ENCODE peak calls at places on chromosomes 2 and 18, in six cellular contexts. O is GM20000, Q is lower lobe of right lung, T is lower leg skin, G is HepG2, W is ascending aorta. Z is an unnamed sample.

GRCh38 chr2:178825183-178825582 is 18.0 kb upstream of the TTN start:
- DNase-seq in O (no peak), Q (no peak), G (no peak), W (no peak), T (no peak), Z (no peak)

GRCh38 chr18:48328473-48329205 is 80.5 kb downstream of the ZBTB7C start:
- DNase-seq in Q (no peak), G (no peak), W (no peak), T (no peak), O (no peak), Z (no peak)

GRCh38 chr18:68035709-68036522 is 519.4 kb upstream of the DSEL start:
- DNase-seq in W (no peak), G (no peak), O (no peak), T (no peak), Q (no peak), Z (no peak)

GRCh38 chr2:63192889-63193778 is 142.5 kb downstream of the OTX1 start:
- DNase-seq in T (no peak), O (no peak), G (peak), Q (no peak), W (no peak), Z (no peak)

GRCh38 chr2:3283206-3283605 is 94.4 kb downstream of the EIPR1 start:
- DNase-seq in Q (no peak), W (no peak), O (no peak), T (no peak), G (no peak), Z (no peak)

GRCh38 chr2:113005030-113005509 is at the start of gene IL36A:
- DNase-seq in T (no peak), G (no peak), W (no peak), O (no peak), Q (no peak), Z (no peak)

GRCh38 chr18:67677489-67677888 is 161.0 kb upstream of the DSEL start:
- DNase-seq in O (no peak), T (no peak), G (no peak), W (no peak), Q (no peak), Z (no peak)

GRCh38 chr2:197356136-197356535 is 45.6 kb upstream of the ANKRD44 start:
- DNase-seq in W (no peak), O (no peak), G (no peak), T (no peak), Q (no peak), Z (no peak)

GRCh38 chr2:110883401-110883800 is 151.0 kb downstream of the ACOXL start:
- DNase-seq in O (no peak), G (no peak), Q (no peak), T (no peak), W (no peak), Z (no peak)

GRCh38 chr2:223008162-223008561 is 43.8 kb upstream of the KCNE4 start:
- DNase-seq in G (no peak), O (no peak), T (no peak), W (no peak), Q (no peak), Z (no peak)

GRCh38 chr2:177467646-177468045 is 75.1 kb downstream of the AGPS start:
- DNase-seq in Q (no peak), T (no peak), G (no peak), W (no peak), O (no peak), Z (no peak)

GRCh38 chr2:238235331-238235732 is 4.5 kb downstream of the HES6 start:
- DNase-seq in G (no peak), W (no peak), O (no peak), Q (no peak), T (no peak), Z (peak)

GRCh38 chr2:227890495-227891079 is 19.2 kb downstream of the DAW1 start:
- DNase-seq in Q (no peak), O (no peak), T (no peak), W (no peak), G (peak), Z (peak)

GRCh38 chr2:33583194-33583938 is 15.7 kb downstream of the FAM98A start:
- DNase-seq in Q (no peak), W (no peak), O (peak), G (peak), T (no peak), Z (peak)

GRCh38 chr2:176325732-176326131 is 56.5 kb downstream of the MTX2 start:
- DNase-seq in T (no peak), O (no peak), G (no peak), W (no peak), Q (no peak), Z (no peak)

GRCh38 chr2:72003796-72004195 is 143.9 kb downstream of the CYP26B1 start:
- DNase-seq in Q (no peak), T (peak), W (no peak), O (no peak), G (no peak), Z (peak)

GRCh38 chr2:204825054-204825453 is 279.8 kb downstream of the PARD3B start:
- DNase-seq in Q (no peak), G (no peak), W (no peak), O (no peak), T (no peak), Z (no peak)

GRCh38 chr2:28448738-28449100 is 47.1 kb upstream of the PLB1 start:
- DNase-seq in G (no peak), T (no peak), W (no peak), O (no peak), Q (no peak), Z (no peak)

GRCh38 chr2:28449489-28450395 is 46.1 kb upstream of the PLB1 start:
- DNase-seq in O (no peak), W (no peak), G (no peak), T (no peak), Q (no peak), Z (no peak)

GRCh38 chr2:28449126-28449488 is 46.8 kb upstream of the PLB1 start:
- DNase-seq in G (no peak), W (no peak), O (no peak), T (no peak), Q (no peak), Z (no peak)

GRCh38 chr2:28445448-28446258 is 50.2 kb upstream of the PLB1 start:
- DNase-seq in Q (no peak), O (no peak), W (no peak), G (no peak), T (no peak), Z (no peak)

GRCh38 chr2:28447943-28448737 is 47.7 kb upstream of the PLB1 start:
- DNase-seq in O (no peak), Q (no peak), W (no peak), G (no peak), T (no peak), Z (no peak)
- TF ChIP-seq CTCF in O (no peak), Q (no peak), W (no peak), G (no peak), T (no peak), Z (no peak)

GRCh38 chr2:60336442-60337141 is 216.9 kb downstream of the BCL11A start:
- DNase-seq in Q (no peak), W (no peak), G (no peak), O (peak), T (no peak), Z (no peak)
- TF ChIP-seq CTCF in Q (no peak), W (no peak), G (no peak), O (no peak), T (no peak), Z (no peak)

GRCh38 chr18:13376841-13377351 is 158.3 kb downstream of the LDLRAD4 start:
- DNase-seq in Q (no peak), T (no peak), W (no peak), O (peak), G (no peak), Z (no peak)

GRCh38 chr18:13374096-13374467 is 155.5 kb downstream of the LDLRAD4 start:
- DNase-seq in O (no peak), T (no peak), W (no peak), Q (no peak), G (no peak), Z (no peak)

GRCh38 chr18:13374468-13375301 is 156.1 kb downstream of the LDLRAD4 start:
- DNase-seq in W (no peak), Q (no peak), G (no peak), T (no peak), O (peak), Z (no peak)

GRCh38 chr18:13376298-13376840 is 157.8 kb downstream of the LDLRAD4 start:
- DNase-seq in O (no peak), W (no peak), G (no peak), T (no peak), Q (no peak), Z (no peak)

DNA sequence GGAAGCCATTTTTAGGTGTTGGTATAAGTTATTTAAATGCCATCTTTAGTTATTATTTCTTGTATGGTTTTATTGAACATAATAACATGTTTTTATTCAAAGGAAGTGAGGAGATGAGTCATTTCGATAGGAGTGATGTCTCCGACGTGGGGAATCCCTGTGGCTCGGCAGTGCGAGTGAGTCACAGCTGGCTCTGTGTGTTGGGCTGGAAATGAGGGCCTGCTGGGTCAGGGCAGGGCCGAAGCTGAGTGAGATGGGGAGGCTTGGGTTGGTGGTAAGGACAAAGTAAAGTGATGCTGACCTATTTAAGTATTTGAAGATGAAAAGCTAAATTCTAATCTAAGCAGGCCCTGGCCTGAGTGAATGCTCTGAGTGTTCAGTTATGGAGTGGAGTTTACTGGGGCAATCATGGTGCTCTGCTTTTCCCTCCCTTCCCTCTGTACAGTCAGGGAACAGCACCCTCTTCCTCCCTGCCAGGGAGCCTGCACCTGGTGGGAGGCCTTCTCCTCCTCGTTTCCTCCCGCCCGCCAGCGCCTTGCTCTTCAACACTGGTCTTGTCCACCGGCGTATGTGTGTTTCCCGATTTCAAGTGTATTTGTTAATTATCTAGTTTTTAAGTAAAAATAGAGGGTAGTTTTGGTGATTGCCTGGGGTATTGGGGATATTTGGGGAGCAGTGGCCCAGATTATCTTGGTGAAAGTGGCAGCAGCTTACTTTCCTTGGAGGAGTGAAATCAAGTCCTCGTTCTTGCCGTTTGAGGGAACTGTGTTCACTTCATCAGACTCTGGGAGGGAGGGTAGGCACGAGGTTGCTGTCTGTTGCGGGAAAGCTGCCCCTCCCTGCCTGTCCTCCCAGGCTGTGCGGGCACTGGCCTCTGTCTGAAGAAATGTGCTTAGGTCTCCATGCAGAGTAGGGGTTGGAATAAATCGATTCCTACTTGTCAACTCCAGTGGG is 157.0 kb downstream of the LDLRAD4 start:
- DNase-seq in Q (no peak), O (peak), W (peak), G (no peak), T (peak), Z (peak)
- TF ChIP-seq CTCF in Q (no peak), O (no peak), W (peak), G (peak), T (no peak), Z (no peak)

DNA sequence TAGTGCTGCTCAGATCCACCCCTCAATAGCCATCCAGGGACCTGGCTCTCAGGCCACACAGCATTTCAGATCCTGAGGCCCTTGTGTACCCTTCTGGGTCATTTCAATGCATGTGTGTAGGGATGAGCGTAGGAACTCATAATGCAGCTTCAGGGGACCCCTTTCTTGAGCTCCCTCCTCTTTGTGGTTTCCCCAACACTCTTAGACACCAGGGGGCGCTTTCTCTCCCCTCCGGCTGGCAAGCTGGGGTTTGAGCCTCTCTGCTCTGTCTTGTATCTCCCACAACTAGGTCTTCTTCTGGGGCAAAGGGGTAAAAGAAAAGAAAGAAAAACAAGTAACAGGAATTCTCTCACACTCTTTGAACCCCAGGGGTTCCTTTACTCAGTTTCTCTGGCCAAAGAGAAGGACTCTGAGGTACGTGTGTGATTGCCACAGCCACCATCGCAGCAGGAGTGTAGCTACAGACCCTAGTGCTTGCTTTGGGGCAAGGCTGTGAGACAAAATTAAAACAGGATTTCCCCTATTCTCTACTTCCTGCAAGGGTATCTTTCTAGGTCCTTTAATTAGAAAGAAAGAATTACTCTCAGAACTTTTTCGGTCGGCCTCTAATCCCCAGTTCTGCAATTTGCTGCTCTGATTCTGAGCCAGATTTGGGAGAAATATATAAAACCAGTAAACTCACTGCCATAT is 38.0 kb downstream of the CABYR start:
- DNase-seq in T (peak), W (no peak), O (peak), G (peak), Q (peak), Z (peak)
- TF ChIP-seq CTCF in T (no peak), W (no peak), O (peak), G (peak), Q (peak), Z (peak)

GRCh38 chr2:44010266-44010665 is 14.5 kb upstream of the LRPPRC start:
- DNase-seq in O (no peak), Q (no peak), T (no peak), W (no peak), G (no peak), Z (no peak)
- TF ChIP-seq CTCF in O (no peak), Q (no peak), T (no peak), W (no peak), G (no peak), Z (no peak)

Z was measured in GM13976.